ENCODE peak calls at places on chromosomes 13 and 19, in nine cellular contexts. One of them, this sample, is unnamed. For H3K4me1, the result is how much of the 10 kb centered on the place peaks cover.

GRCh38 chr19:6654347-6655310 is 15.3 kb downstream of the TNFSF14 start:
- DNase-seq in GM23338: no peak
- DNase-seq in astrocyte: no peak
- DNase-seq in H1: no peak
- DNase-seq in K562: no peak
- DNase-seq in PC-9: no peak
- DNase-seq in fibroblast of lung: no peak
- DNase-seq in DND-41: peak
- DNase-seq in mammary epithelial cell: no peak
- DNase-seq in this sample: no peak

GRCh38 chr13:32032780-32033179 is 1.2 kb downstream of the FRY start:
- DNase-seq in fibroblast of lung: no peak
- DNase-seq in astrocyte: no peak
- DNase-seq in mammary epithelial cell: no peak
- DNase-seq in DND-41: no peak
- DNase-seq in GM23338: no peak
- DNase-seq in PC-9: no peak
- DNase-seq in H1: no peak
- DNase-seq in K562: no peak
- DNase-seq in this sample: no peak

GRCh38 chr13:27953671-27954405 is 15.3 kb downstream of the CDX2 start:
- DNase-seq in mammary epithelial cell: peak
- DNase-seq in PC-9: no peak
- DNase-seq in fibroblast of lung: peak
- DNase-seq in K562: peak
- DNase-seq in astrocyte: peak
- DNase-seq in DND-41: peak
- DNase-seq in GM23338: peak
- DNase-seq in H1: no peak
- DNase-seq in this sample: peak

GRCh38 chr13:48210178-48210577 is 22.8 kb upstream of the ITM2B start:
- DNase-seq in DND-41: no peak
- DNase-seq in H1: no peak
- DNase-seq in fibroblast of lung: peak
- DNase-seq in astrocyte: peak
- DNase-seq in PC-9: peak
- DNase-seq in mammary epithelial cell: peak
- DNase-seq in K562: no peak
- DNase-seq in GM23338: no peak
- DNase-seq in this sample: no peak

GRCh38 chr13:114120486-114121430 is 11.7 kb downstream of the RASA3 start:
- DNase-seq in mammary epithelial cell: no peak
- DNase-seq in K562: no peak
- DNase-seq in H1: no peak
- DNase-seq in DND-41: no peak
- DNase-seq in PC-9: no peak
- DNase-seq in fibroblast of lung: no peak
- DNase-seq in GM23338: no peak
- DNase-seq in astrocyte: no peak
- DNase-seq in this sample: no peak

GRCh38 chr13:106302011-106302410 is 233.5 kb downstream of the EFNB2 start:
- DNase-seq in mammary epithelial cell: peak
- DNase-seq in K562: no peak
- DNase-seq in H1: no peak
- DNase-seq in DND-41: no peak
- DNase-seq in fibroblast of lung: no peak
- DNase-seq in astrocyte: peak
- DNase-seq in GM23338: peak
- DNase-seq in PC-9: no peak
- DNase-seq in this sample: no peak

GRCh38 chr13:28138012-28138755 is at the start of gene PAN3:
- DNase-seq in GM23338: peak
- DNase-seq in H1: peak
- DNase-seq in K562: peak
- DNase-seq in PC-9: peak
- DNase-seq in astrocyte: peak
- DNase-seq in DND-41: peak
- DNase-seq in mammary epithelial cell: peak
- DNase-seq in fibroblast of lung: peak
- DNase-seq in this sample: peak

GRCh38 chr19:9741476-9742171 is 26.9 kb downstream of the ZNF846 start:
- DNase-seq in PC-9: peak
- DNase-seq in astrocyte: no peak
- DNase-seq in mammary epithelial cell: peak
- DNase-seq in H1: no peak
- DNase-seq in GM23338: no peak
- DNase-seq in fibroblast of lung: no peak
- DNase-seq in K562: no peak
- DNase-seq in DND-41: no peak
- DNase-seq in this sample: no peak

GRCh38 chr19:1453525-1454371 is 3.8 kb downstream of the APC2 start:
- DNase-seq in GM23338: peak
- DNase-seq in DND-41: no peak
- DNase-seq in K562: no peak
- DNase-seq in mammary epithelial cell: no peak
- DNase-seq in fibroblast of lung: no peak
- DNase-seq in PC-9: no peak
- DNase-seq in H1: no peak
- DNase-seq in astrocyte: no peak
- DNase-seq in this sample: no peak

GRCh38 chr19:1449467-1450442 is at the start of gene APC2:
- DNase-seq in astrocyte: no peak
- DNase-seq in K562: peak
- DNase-seq in PC-9: no peak
- DNase-seq in fibroblast of lung: peak
- DNase-seq in DND-41: peak
- DNase-seq in H1: no peak
- DNase-seq in mammary epithelial cell: no peak
- DNase-seq in GM23338: peak
- DNase-seq in this sample: no peak

GRCh38 chr19:1451916-1452801 is 2.2 kb downstream of the APC2 start:
- DNase-seq in K562: no peak
- DNase-seq in fibroblast of lung: no peak
- DNase-seq in astrocyte: no peak
- DNase-seq in mammary epithelial cell: no peak
- DNase-seq in PC-9: no peak
- DNase-seq in GM23338: peak
- DNase-seq in DND-41: no peak
- DNase-seq in H1: no peak
- DNase-seq in this sample: no peak

GRCh38 chr19:1452802-1453524 is 3.0 kb downstream of the APC2 start:
- DNase-seq in fibroblast of lung: no peak
- DNase-seq in astrocyte: no peak
- DNase-seq in PC-9: no peak
- DNase-seq in GM23338: peak
- DNase-seq in K562: no peak
- DNase-seq in DND-41: no peak
- DNase-seq in mammary epithelial cell: no peak
- DNase-seq in H1: no peak
- DNase-seq in this sample: no peak

DNA sequence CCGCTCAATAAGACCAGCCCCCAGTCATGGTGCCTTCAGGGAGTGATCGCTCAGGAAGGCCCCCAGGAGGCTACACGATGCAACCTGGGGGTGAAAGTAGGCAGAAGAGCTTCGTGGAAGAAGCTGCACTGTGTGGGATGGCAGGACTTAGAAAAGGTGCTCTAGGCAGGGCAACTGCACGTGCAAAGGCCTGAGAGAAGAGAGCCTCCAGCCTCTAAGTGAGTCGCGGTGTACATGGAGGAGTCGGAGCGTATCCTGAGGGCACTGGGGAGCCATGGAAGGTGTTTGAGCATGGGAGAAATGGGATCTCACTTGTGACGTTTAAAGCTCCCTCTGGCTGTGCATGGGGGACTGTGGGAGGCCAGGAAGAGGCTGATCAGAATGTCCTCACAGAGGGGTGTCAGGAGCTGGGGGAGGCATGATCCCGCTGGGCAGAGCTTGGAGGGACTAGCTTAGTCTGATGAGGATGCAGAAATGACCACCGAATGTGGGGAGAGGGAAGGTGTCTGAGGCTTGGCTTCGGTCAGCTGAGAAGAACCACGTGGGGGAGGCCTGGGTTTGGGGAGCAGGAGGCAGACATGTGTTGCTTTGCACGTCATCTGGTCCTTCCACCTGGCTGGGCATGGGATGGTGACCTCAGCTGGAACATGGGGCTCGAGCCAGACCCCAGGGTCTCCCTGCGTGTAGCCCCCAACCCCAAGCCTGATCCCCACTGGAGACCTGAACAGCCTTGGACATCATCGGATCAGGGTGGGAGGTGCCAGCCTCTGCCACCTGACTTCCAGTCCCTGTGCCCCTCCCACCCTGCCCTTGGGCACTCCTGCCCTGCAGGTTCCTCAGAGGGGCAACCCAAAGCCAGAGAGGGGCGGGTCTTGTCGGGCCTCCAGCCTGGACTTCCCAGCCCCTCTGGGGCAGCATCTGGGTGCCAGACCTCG is 1.1 kb downstream of the APC2 start:
- DNase-seq in astrocyte: no peak
- DNase-seq in H1: no peak
- DNase-seq in mammary epithelial cell: no peak
- DNase-seq in DND-41: no peak
- DNase-seq in fibroblast of lung: no peak
- DNase-seq in PC-9: no peak
- DNase-seq in GM23338: no peak
- DNase-seq in K562: no peak
- DNase-seq in this sample: no peak
- H3K4me2 ChIP-seq in astrocyte: no peak
- H3K4me2 ChIP-seq in H1: peak
- H3K4me2 ChIP-seq in mammary epithelial cell: no peak
- H3K4me2 ChIP-seq in DND-41: no peak
- H3K4me2 ChIP-seq in fibroblast of lung: no peak
- H3K4me2 ChIP-seq in PC-9: no peak
- H3K4me2 ChIP-seq in GM23338: peak
- H3K4me2 ChIP-seq in K562: no peak
- H3K4me2 ChIP-seq in this sample: no peak

GRCh38 chr13:39313721-39314120 is 275.5 kb downstream of the NHLRC3 start:
- DNase-seq in GM23338: no peak
- DNase-seq in PC-9: no peak
- DNase-seq in fibroblast of lung: no peak
- DNase-seq in DND-41: no peak
- DNase-seq in mammary epithelial cell: peak
- DNase-seq in astrocyte: no peak
- DNase-seq in H1: no peak
- DNase-seq in K562: no peak
- DNase-seq in this sample: no peak

GRCh38 chr13:39321578-39321977 is 281.4 kb downstream of the LHFPL6 start:
- DNase-seq in DND-41: no peak
- DNase-seq in fibroblast of lung: peak
- DNase-seq in mammary epithelial cell: no peak
- DNase-seq in GM23338: no peak
- DNase-seq in H1: no peak
- DNase-seq in K562: no peak
- DNase-seq in astrocyte: no peak
- DNase-seq in PC-9: no peak
- DNase-seq in this sample: no peak

GRCh38 chr13:39311619-39312018 is 273.4 kb downstream of the NHLRC3 start:
- DNase-seq in GM23338: no peak
- DNase-seq in fibroblast of lung: peak
- DNase-seq in K562: no peak
- DNase-seq in mammary epithelial cell: no peak
- DNase-seq in PC-9: no peak
- DNase-seq in astrocyte: peak
- DNase-seq in DND-41: no peak
- DNase-seq in H1: no peak
- DNase-seq in this sample: no peak

GRCh38 chr13:39322836-39323585 is 280.0 kb downstream of the LHFPL6 start:
- DNase-seq in GM23338: no peak
- DNase-seq in mammary epithelial cell: no peak
- DNase-seq in astrocyte: no peak
- DNase-seq in H1: no peak
- DNase-seq in fibroblast of lung: no peak
- DNase-seq in K562: no peak
- DNase-seq in PC-9: no peak
- DNase-seq in DND-41: no peak
- DNase-seq in this sample: no peak

DNA sequence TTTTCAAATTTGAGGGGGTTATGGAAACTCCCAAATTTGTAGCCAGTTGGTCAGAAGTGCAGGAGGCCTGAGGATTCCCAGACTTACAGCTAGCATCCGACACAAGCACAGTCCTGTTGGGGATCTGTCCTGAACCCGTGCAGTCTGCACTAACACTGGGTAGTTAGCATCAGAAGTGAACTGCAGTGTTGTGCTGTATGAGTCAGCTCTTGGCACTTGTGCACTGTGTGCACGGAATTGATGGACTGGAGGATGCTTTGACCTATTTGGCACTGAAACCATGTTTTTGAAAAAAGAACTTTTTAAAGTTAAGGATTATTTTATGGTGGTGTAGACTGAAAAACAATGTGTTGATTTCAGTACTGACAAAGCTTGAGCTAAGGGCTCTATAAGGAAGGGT is 279.0 kb downstream of the NHLRC3 start:
- DNase-seq in astrocyte: peak
- DNase-seq in H1: no peak
- DNase-seq in mammary epithelial cell: peak
- DNase-seq in GM23338: no peak
- DNase-seq in K562: no peak
- DNase-seq in PC-9: no peak
- DNase-seq in DND-41: no peak
- DNase-seq in fibroblast of lung: peak
- DNase-seq in this sample: no peak
- H3K4me1 ChIP-seq in astrocyte: under half
- H3K4me1 ChIP-seq in H1: under half
- H3K4me1 ChIP-seq in mammary epithelial cell: under half
- H3K4me1 ChIP-seq in GM23338: under half
- H3K4me1 ChIP-seq in K562: under half
- H3K4me1 ChIP-seq in PC-9: under half
- H3K4me1 ChIP-seq in DND-41: under half
- H3K4me1 ChIP-seq in fibroblast of lung: under half
- H3K4me1 ChIP-seq in this sample: under half

DNA sequence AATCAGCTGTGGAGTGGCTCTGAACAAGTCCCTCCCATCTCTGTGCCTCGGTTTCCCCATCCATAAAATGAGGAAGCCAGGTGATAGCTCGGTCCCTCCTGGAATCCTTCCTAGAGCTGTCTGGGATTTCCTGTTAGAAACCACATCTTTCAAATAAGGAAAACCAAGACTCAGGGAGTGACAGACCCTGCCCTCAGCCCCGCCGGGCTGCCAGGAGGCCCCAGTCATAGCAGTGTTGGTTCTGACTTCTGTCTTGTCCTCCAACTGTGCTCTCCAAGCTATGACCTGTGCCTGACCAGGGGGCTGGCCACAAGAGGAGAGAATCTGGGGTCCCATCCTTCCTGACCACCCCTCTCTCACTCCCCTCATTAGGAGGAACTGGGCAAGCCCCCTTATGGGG is 1.1 kb upstream of the SHD start:
- DNase-seq in K562: no peak
- DNase-seq in astrocyte: no peak
- DNase-seq in DND-41: no peak
- DNase-seq in PC-9: no peak
- DNase-seq in H1: no peak
- DNase-seq in fibroblast of lung: no peak
- DNase-seq in GM23338: no peak
- DNase-seq in mammary epithelial cell: no peak
- DNase-seq in this sample: no peak
- TF ChIP-seq EZH2 in K562: no peak
- TF ChIP-seq EZH2 in astrocyte: no peak
- TF ChIP-seq EZH2 in DND-41: no peak
- TF ChIP-seq EZH2 in PC-9: no peak
- TF ChIP-seq EZH2 in H1: no peak
- TF ChIP-seq EZH2 in fibroblast of lung: no peak
- TF ChIP-seq EZH2 in GM23338: no peak
- TF ChIP-seq EZH2 in mammary epithelial cell: no peak
- TF ChIP-seq EZH2 in this sample: no peak

DNA sequence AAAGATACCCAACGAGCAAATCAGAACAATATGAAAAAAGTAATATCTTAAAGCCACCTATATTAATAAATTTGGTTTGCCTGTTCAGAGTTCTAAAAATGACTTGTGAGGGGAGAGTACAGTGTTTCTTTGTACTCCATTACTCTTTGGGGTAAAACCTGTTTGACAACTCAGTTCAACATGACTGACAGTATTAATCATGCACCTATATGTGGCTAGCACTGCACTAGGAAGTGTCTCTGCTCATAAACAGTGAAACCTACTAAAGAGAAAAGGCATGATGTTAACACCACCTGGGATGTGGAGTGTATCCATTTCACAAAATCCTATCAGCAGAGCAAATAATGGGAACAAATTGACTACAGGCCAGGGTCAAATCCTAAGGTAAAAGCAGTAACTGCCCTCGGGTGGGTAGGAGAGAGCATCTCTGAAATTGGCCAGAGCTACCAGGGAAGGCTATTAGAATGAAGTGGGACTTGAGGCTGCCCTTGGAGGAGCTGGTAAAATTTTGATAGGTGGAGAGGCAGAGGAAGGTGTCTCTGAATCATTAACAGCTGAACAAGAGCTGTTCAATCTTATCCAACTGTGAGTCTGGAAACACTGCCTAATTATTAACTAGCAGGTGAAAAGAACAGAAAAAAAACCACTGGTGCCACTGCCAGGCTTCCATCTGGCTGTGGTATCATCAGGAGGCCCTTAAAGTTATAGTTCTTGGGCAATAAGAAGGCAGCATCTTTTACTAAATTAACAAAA is 365.1 kb downstream of the DNAJC15 start:
- DNase-seq in PC-9: peak
- DNase-seq in H1: no peak
- DNase-seq in astrocyte: no peak
- DNase-seq in K562: no peak
- DNase-seq in GM23338: no peak
- DNase-seq in fibroblast of lung: no peak
- DNase-seq in mammary epithelial cell: peak
- DNase-seq in DND-41: no peak
- DNase-seq in this sample: no peak
- H3K4me2 ChIP-seq in PC-9: peak
- H3K4me2 ChIP-seq in H1: no peak
- H3K4me2 ChIP-seq in astrocyte: no peak
- H3K4me2 ChIP-seq in K562: no peak
- H3K4me2 ChIP-seq in GM23338: no peak
- H3K4me2 ChIP-seq in fibroblast of lung: no peak
- H3K4me2 ChIP-seq in mammary epithelial cell: peak
- H3K4me2 ChIP-seq in DND-41: no peak
- H3K4me2 ChIP-seq in this sample: no peak